ENCODE peak calls at places on chromosomes 7 and 10, in nine cellular contexts. R is A549, B is AG04450, L is GM06990, M is A673, Q is AG09309, X is fibroblast of lung, O is transverse colon, V is B cell. W is an unnamed sample.
A peak's percentile ranks its signal among the peaks of the same experiment; 100 is the strongest.

GRCh38 chr7:132183822-132184380 is 392.4 kb downstream of the PLXNA4 start:
- DNase-seq in O (no peak), V (no peak), B (no peak), M (no peak), L (no peak), R (no peak), X (no peak), Q (no peak), W (no peak)

GRCh38 chr10:104297697-104298660 is 29.0 kb downstream of the GSTO2 start:
- DNase-seq in Q (peak; percentile 20), O (no peak), R (no peak), M (peak; percentile 60), X (peak; percentile 92), L (no peak), V (no peak), B (no peak), W (no peak)

GRCh38 chr10:22630229-22631174 is 83.9 kb downstream of the PIP4K2A start:
- DNase-seq in O (no peak), L (peak; percentile 71), R (no peak), V (peak; percentile 63), X (peak; percentile 64), M (peak; percentile 65), B (no peak), Q (no peak), W (peak; percentile 70)

GRCh38 chr7:98040626-98041025 is 50.6 kb upstream of the OCM2 start:
- DNase-seq in L (no peak), X (no peak), V (no peak), O (no peak), Q (no peak), B (no peak), M (no peak), R (no peak), W (no peak)

GRCh38 chr10:123502983-123503382 is 163.2 kb upstream of the GPR26 start:
- DNase-seq in O (no peak), M (no peak), Q (no peak), R (no peak), X (no peak), L (no peak), V (no peak), B (no peak), W (peak; percentile 44)

GRCh38 chr10:7541137-7542087 is 125.4 kb downstream of the ITIH5 start:
- DNase-seq in M (no peak), L (no peak), X (peak; percentile 66), B (no peak), Q (no peak), R (peak; percentile 12), V (no peak), O (peak; percentile 48), W (no peak)

GRCh38 chr7:2661602-2662272 is 26.3 kb upstream of the AMZ1 start:
- DNase-seq in R (no peak), X (no peak), L (no peak), B (no peak), O (no peak), M (no peak), V (no peak), Q (no peak), W (no peak)

GRCh38 chr7:29748286-29749099 is 57.8 kb upstream of the WIPF3 start:
- DNase-seq in R (peak; percentile 65), B (peak; percentile 4), L (no peak), Q (peak; percentile 3), O (no peak), M (peak; percentile 71), X (peak; percentile 30), V (no peak), W (no peak)

GRCh38 chr7:5659584-5659983 is 121.9 kb downstream of the RNF216 start:
- DNase-seq in R (no peak), O (peak; percentile 35), V (no peak), X (no peak), L (no peak), B (no peak), M (no peak), Q (no peak), W (no peak)

GRCh38 chr7:38428040-38428439 is 154.6 kb upstream of the TARP start:
- DNase-seq in M (no peak), X (peak; percentile 24), V (no peak), Q (peak; percentile 18), L (no peak), R (no peak), O (no peak), B (no peak), W (no peak)

GRCh38 chr7:77644774-77645173 is 51.5 kb upstream of the RSBN1L start:
- DNase-seq in O (no peak), V (no peak), Q (no peak), X (no peak), L (no peak), R (no peak), M (no peak), B (no peak), W (no peak)

GRCh38 chr7:143452495-143452894 is 9.2 kb downstream of the TAS2R60 start:
- DNase-seq in Q (no peak), X (peak; percentile 6), L (no peak), V (no peak), M (no peak), R (no peak), B (no peak), O (no peak), W (no peak)

GRCh38 chr7:94514140-94514889 is 4.7 kb downstream of the CASD1 start:
- DNase-seq in X (no peak), V (no peak), Q (no peak), M (no peak), B (no peak), L (no peak), R (no peak), O (no peak), W (no peak)

GRCh38 chr10:130808243-130808642 is 503.3 kb downstream of the TCERG1L start:
- DNase-seq in R (no peak), L (no peak), M (no peak), Q (no peak), X (no peak), B (no peak), O (no peak), V (no peak), W (peak; percentile 8)

GRCh38 chr10:79354615-79355014 is 7.3 kb downstream of the PPIF start:
- DNase-seq in Q (no peak), M (no peak), V (no peak), O (no peak), X (no peak), B (no peak), L (no peak), R (no peak), W (no peak)

GRCh38 chr7:27202018-27202740 is 2.3 kb upstream of the HOXA13 start:
- DNase-seq in L (no peak), X (no peak), Q (no peak), M (no peak), B (no peak), O (no peak), V (peak; percentile 37), R (no peak), W (no peak)

GRCh38 chr10:28393956-28394568 is 91.2 kb upstream of the MPP7 start:
- DNase-seq in O (peak; percentile 72), R (peak; percentile 73), Q (no peak), M (peak; percentile 79), V (peak; percentile 49), B (peak; percentile 34), X (peak; percentile 49), L (no peak), W (peak; percentile 40)

DNA sequence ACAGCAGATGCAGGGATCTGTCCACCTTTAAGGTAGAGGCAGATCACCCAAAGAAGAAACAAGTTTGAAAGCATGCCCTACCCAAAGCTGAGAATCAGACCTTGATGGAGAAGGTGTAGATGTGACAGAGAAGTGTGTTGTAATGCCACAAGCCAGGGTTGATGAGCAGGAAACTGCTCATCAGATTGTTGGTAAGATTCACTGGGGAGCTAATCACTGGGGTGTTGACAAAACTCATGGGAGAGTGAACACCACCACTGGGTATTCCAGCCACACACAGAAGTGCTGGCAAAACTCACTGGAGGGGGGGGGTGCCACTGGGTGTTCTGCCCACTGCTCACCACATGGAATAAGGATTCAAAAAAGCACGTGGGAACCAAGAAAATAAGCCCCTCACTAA is 95.2 kb downstream of the IQUB start:
- DNase-seq in X (no peak), M (no peak), O (no peak), R (no peak), V (no peak), L (no peak), Q (no peak), B (no peak), W (no peak)
- TF ChIP-seq CTCF in X (no peak), M (no peak), O (no peak), R (no peak), V (no peak), L (no peak), Q (no peak), B (no peak), W (no peak)

GRCh38 chr7:127209886-127210285 is 42.9 kb downstream of the GRM8 start:
- DNase-seq in Q (no peak), O (no peak), R (no peak), B (no peak), V (no peak), L (no peak), X (no peak), M (no peak), W (no peak)

DNA sequence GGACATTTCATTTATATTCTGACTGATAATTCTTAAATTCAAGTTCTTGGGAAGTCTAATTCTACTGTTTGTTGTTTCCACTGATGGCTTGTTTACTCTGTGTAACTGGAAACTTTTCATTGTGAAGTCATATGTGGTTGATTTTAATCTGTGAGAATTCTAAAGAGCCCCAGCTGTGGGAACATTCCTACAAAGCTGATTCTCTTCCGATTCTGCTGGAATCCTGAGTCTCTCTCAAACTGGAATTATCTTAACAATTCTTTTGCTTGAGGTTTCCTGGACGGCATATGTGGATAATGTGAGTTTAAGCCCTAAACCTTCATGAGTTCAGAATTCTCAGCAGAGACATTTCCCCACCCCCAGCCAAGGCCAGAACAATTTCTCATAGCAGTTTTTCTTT is 37.8 kb downstream of the GRM8 start:
- DNase-seq in V (no peak), Q (no peak), L (no peak), X (no peak), R (no peak), M (no peak), O (no peak), B (no peak), W (no peak)
- TF ChIP-seq CTCF in V (no peak), Q (no peak), L (no peak), X (no peak), R (no peak), M (no peak), O (no peak), B (no peak), W (no peak)

DNA sequence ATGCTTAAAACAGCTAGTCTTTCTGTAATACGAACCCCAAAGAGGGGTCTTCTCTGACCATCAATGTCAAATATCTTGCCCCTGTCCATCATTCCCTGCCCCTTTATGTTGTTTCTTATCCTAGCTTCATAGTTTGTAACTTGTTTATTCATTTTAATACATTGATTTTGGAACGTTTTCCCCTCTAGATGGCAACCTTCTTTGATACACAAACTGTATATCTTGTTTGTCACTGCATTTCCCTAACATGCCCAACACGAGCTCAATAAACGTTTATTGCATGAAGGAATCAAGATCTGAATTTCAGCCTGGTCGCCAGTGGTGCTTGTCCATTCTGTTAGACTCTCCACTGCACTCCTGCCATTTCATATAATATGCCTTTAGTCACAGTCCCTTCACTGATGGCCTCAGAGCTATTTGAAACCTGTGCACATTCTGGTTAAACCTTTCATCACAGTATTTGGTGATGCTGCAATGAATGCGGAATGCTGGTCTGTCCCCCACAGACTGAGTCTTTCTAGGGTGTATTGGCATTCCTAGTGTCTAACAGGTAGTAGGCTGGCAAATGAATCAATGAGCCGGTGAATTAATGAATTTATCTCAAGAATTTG is 55.0 kb upstream of the FRMD4A start:
- DNase-seq in B (no peak), L (no peak), Q (no peak), O (no peak), V (no peak), M (peak; percentile 25), R (peak; percentile 25), X (no peak), W (no peak)
- TF ChIP-seq CTCF in B (peak; percentile 16), L (no peak), Q (peak; percentile 8), O (no peak), V (no peak), M (peak; percentile 49), R (peak; percentile 49), X (no peak), W (no peak)

GRCh38 chr7:108165726-108166125 is 35.6 kb upstream of the LAMB4 start:
- DNase-seq in R (no peak), Q (no peak), O (no peak), X (no peak), M (no peak), B (no peak), L (no peak), V (no peak), W (no peak)
- TF ChIP-seq CTCF in R (no peak), Q (no peak), O (no peak), X (no peak), M (no peak), B (no peak), L (no peak), V (no peak), W (no peak)

W was measured in GM13977.